ENCODE peak calls at places on chromosome 4, in four cellular contexts. H, L, C and I are unnamed samples.

GRCh38 chr4:65670331-65671031 is at the start of gene EPHA5:
- DNase-seq in H (no peak), L (peak; percentile 57), C (peak; percentile 73), I (no peak)

GRCh38 chr4:124111922-124112321 is 600.6 kb downstream of the ANKRD50 start:
- DNase-seq in H (no peak), L (peak; percentile 57), C (peak; percentile 79), I (no peak)

GRCh38 chr4:1727117-1728031 is 6.1 kb downstream of the TACC3 start:
- DNase-seq in H (peak; percentile 64), L (peak; percentile 89), C (peak; percentile 81), I (peak; percentile 55)

GRCh38 chr4:146407669-146408084 is 114.1 kb downstream of the SLC10A7 start:
- DNase-seq in H (no peak), L (no peak), C (no peak), I (no peak)

GRCh38 chr4:158581161-158581560 is 59.5 kb downstream of the RXFP1 start:
- DNase-seq in H (no peak), L (no peak), C (no peak), I (no peak)

GRCh38 chr4:147732516-147733193 is 767 bp downstream of the ARHGAP10 start:
- DNase-seq in H (peak; percentile 59), L (peak; percentile 52), C (peak; percentile 45), I (peak; percentile 46)

GRCh38 chr4:125833-126232 is 1.5 kb downstream of the ZNF718 start:
- DNase-seq in H (no peak), L (no peak), C (no peak), I (peak; percentile 29)

GRCh38 chr4:119939066-119939995 is 127.3 kb downstream of the MAD2L1 start:
- DNase-seq in H (no peak), L (no peak), C (no peak), I (no peak)

GRCh38 chr4:7140062-7140691 is 52.2 kb upstream of the SORCS2 start:
- DNase-seq in H (no peak), L (no peak), C (no peak), I (no peak)

GRCh38 chr4:4541661-4542570 is at the start of gene STX18:
- DNase-seq in H (peak; percentile 87), L (peak; percentile 81), C (peak; percentile 75), I (peak; percentile 86)

GRCh38 chr4:127781303-127782024 is 658 bp upstream of the HSPA4L start:
- DNase-seq in H (no peak), L (peak; percentile 27), C (peak; percentile 59), I (no peak)

GRCh38 chr4:77899607-77900006 is 37.0 kb downstream of the MRPL1 start:
- DNase-seq in H (no peak), L (no peak), C (no peak), I (no peak)

GRCh38 chr4:167541286-167541685 is 307.0 kb upstream of the SPOCK3 start:
- DNase-seq in H (no peak), L (no peak), C (no peak), I (no peak)

GRCh38 chr4:131026771-131027170 is 1930.8 kb downstream of the C4orf33 start:
- DNase-seq in H (no peak), L (no peak), C (no peak), I (no peak)